ENCODE peak calls at places on chromosomes 16 and 17, in four cellular contexts. C, W, G and V are unnamed samples.

GRCh38 chr17:40070895-40071719 is 8.3 kb downstream of the THRA start:
- DNase-seq in C (peak; percentile 47), W (no peak), G (no peak), V (no peak)

GRCh38 chr17:74746922-74747321 is 1.5 kb upstream of the NHERF1 start:
- DNase-seq in C (no peak), W (peak; percentile 28), G (no peak), V (no peak)

GRCh38 chr17:50169121-50169764 is 3.4 kb downstream of the SGCA start:
- DNase-seq in C (peak; percentile 61), W (peak; percentile 87), G (peak; percentile 48), V (no peak)

GRCh38 chr16:58499615-58500328 is at the start of gene NDRG4:
- DNase-seq in C (peak; percentile 82), W (peak; percentile 90), G (peak; percentile 18), V (peak; percentile 30)

GRCh38 chr17:76199466-76199865 is 40.8 kb downstream of the RNF157 start:
- DNase-seq in C (no peak), W (no peak), G (peak; percentile 57), V (peak; percentile 56)

GRCh38 chr17:2247005-2247404 is 56.6 kb downstream of the SMG6 start:
- DNase-seq in C (no peak), W (no peak), G (no peak), V (no peak)

GRCh38 chr16:89359296-89360147 is 130.8 kb downstream of the ANKRD11 start:
- DNase-seq in C (no peak), W (no peak), G (no peak), V (no peak)

GRCh38 chr17:72968798-72969197 is 123.7 kb downstream of the SLC39A11 start:
- DNase-seq in C (no peak), W (no peak), G (no peak), V (no peak)

GRCh38 chr16:8865145-8865882 is 3.5 kb downstream of the CARHSP1 start:
- DNase-seq in C (no peak), W (no peak), G (no peak), V (no peak)

GRCh38 chr17:7841309-7841621 is 7.2 kb downstream of the KDM6B start:
- DNase-seq in C (peak; percentile 43), W (no peak), G (no peak), V (no peak)

GRCh38 chr17:17351901-17352781 is 49.0 kb downstream of the NT5M start:
- DNase-seq in C (no peak), W (peak; percentile 80), G (no peak), V (no peak)

GRCh38 chr17:76784926-76785325 is 47.0 kb downstream of the MFSD11 start:
- DNase-seq in C (no peak), W (no peak), G (no peak), V (no peak)

GRCh38 chr16:3879258-3879886 is 1.1 kb downstream of the CREBBP start:
- DNase-seq in C (no peak), W (peak; percentile 46), G (no peak), V (peak; percentile 45)

GRCh38 chr17:40437095-40437732 is 6.0 kb upstream of the IGFBP4 start:
- DNase-seq in C (no peak), W (no peak), G (no peak), V (no peak)

GRCh38 chr17:44071772-44072171 is 1.2 kb downstream of the G6PC3 start:
- DNase-seq in C (no peak), W (peak; percentile 44), G (no peak), V (no peak)

GRCh38 chr17:66511125-66511524 is 208.7 kb downstream of the PRKCA start:
- DNase-seq in C (no peak), W (no peak), G (no peak), V (no peak)

GRCh38 chr17:82213251-82214011 is 789 bp upstream of the CCDC57 start:
- DNase-seq in C (no peak), W (peak; percentile 89), G (peak; percentile 50), V (no peak)

GRCh38 chr17:36148559-36149295 is 27.7 kb downstream of the TBC1D3B start:
- DNase-seq in C (peak; percentile 57), W (peak; percentile 59), G (peak; percentile 47), V (peak; percentile 63)

GRCh38 chr17:2612630-2613029 is 19.2 kb downstream of the PAFAH1B1 start:
- DNase-seq in C (no peak), W (no peak), G (no peak), V (no peak)

GRCh38 chr17:46770818-46771600 is 47.5 kb downstream of the WNT3 start:
- DNase-seq in C (peak; percentile 54), W (peak; percentile 75), G (no peak), V (no peak)